ENCODE peak calls at places on chromosome 7, in six cellular contexts. P, L, D, R, I and A are unnamed samples.
A peak's percentile ranks its signal among the peaks of the same experiment; 100 is the strongest.

GRCh38 chr7:32204361-32205018 is 134.3 kb upstream of the PDE1C start:
- DNase-seq in R (peak; percentile 37), D (no peak), P (peak; percentile 89), L (no peak), I (peak; percentile 62), A (no peak)

GRCh38 chr7:1367501-1367900 is 91.8 kb downstream of the MICALL2 start:
- DNase-seq in I (no peak), P (no peak), D (no peak), L (no peak), R (no peak), A (no peak)

GRCh38 chr7:37524056-37524455 is 75.4 kb upstream of the ELMO1 start:
- DNase-seq in P (no peak), I (no peak), D (no peak), L (no peak), R (no peak), A (no peak)

GRCh38 chr7:73451780-73452398 is 18.3 kb downstream of the FZD9 start:
- DNase-seq in R (no peak), P (peak; percentile 57), D (no peak), I (no peak), L (no peak), A (no peak)

GRCh38 chr7:149422065-149422913 is 38.6 kb downstream of the ZNF777 start:
- DNase-seq in L (peak; percentile 89), P (peak; percentile 94), D (peak; percentile 61), I (peak; percentile 31), R (peak; percentile 90), A (peak; percentile 76)

GRCh38 chr7:80680159-80680903 is 41.9 kb downstream of the CD36 start:
- DNase-seq in R (no peak), L (no peak), I (no peak), D (no peak), P (no peak), A (no peak)

GRCh38 chr7:16881809-16882208 is at the start of gene AGR3:
- DNase-seq in D (no peak), L (no peak), P (no peak), I (no peak), R (no peak), A (no peak)

GRCh38 chr7:4484545-4484944 is 197.6 kb upstream of the FOXK1 start:
- DNase-seq in L (no peak), I (no peak), R (no peak), D (no peak), P (no peak), A (no peak)

GRCh38 chr7:47218378-47219176 is 363.3 kb downstream of the TNS3 start:
- DNase-seq in D (no peak), L (no peak), P (no peak), I (no peak), R (no peak), A (no peak)

GRCh38 chr7:37297546-37297945 is 151.1 kb downstream of the ELMO1 start:
- DNase-seq in P (no peak), I (no peak), L (no peak), D (no peak), R (no peak), A (no peak)

GRCh38 chr7:92781117-92781720 is 55.2 kb downstream of the CDK6 start:
- DNase-seq in D (no peak), I (peak; percentile 31), R (no peak), L (no peak), P (peak; percentile 53), A (no peak)

GRCh38 chr7:41503438-41503837 is 199.5 kb downstream of the INHBA start:
- DNase-seq in R (no peak), P (no peak), L (no peak), D (no peak), I (no peak), A (no peak)

GRCh38 chr7:67625257-67625713 is 628.7 kb downstream of the TYW1 start:
- DNase-seq in P (peak; percentile 95), I (peak; percentile 70), D (no peak), R (peak; percentile 26), L (peak; percentile 80), A (no peak)

GRCh38 chr7:18698258-18698734 is 202.7 kb downstream of the HDAC9 start:
- DNase-seq in R (no peak), D (no peak), P (no peak), L (no peak), I (no peak), A (no peak)

GRCh38 chr7:149879801-149880738 is 6.3 kb downstream of the ATP6V0E2 start:
- DNase-seq in I (no peak), P (no peak), D (no peak), L (no peak), R (no peak), A (no peak)

GRCh38 chr7:57642730-57643129 is 192.8 kb downstream of the ZNF716 start:
- DNase-seq in L (no peak), D (no peak), P (no peak), I (no peak), R (no peak), A (no peak)
- H3K9me3 ChIP-seq in L (no peaks in the 10 kb centered on the region), D (no peaks in the 10 kb centered on the region), P (no peaks in the 10 kb centered on the region), I (no peaks in the 10 kb centered on the region), R (no peaks in the 10 kb centered on the region), A (no peaks in the 10 kb centered on the region)

GRCh38 chr7:112533591-112533990 is 52.8 kb downstream of the LSMEM1 start:
- DNase-seq in L (no peak), R (no peak), P (no peak), I (no peak), D (no peak), A (no peak)

GRCh38 chr7:112529486-112529885 is 48.7 kb downstream of the LSMEM1 start:
- DNase-seq in I (no peak), P (no peak), L (no peak), R (no peak), D (no peak), A (no peak)

DNA sequence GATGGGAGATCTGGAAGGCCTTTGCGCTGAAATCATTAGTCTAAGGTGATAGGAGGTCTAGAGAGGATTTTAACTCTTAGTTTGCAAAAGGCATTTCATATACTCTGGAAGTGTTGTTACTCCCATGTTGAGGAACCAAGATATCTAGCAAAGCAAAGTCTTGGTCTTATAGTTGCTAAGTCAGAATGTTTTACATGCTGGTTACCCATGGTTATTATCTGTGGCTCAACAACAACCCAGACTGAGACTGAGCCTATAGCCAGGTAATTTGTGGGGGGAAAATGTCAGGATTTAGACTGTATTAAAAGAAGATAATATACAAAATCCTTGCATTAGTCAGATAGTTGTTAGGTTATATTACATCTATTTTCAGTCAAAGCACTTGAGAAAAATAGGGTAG is 50.9 kb downstream of the LSMEM1 start:
- DNase-seq in R (no peak), L (no peak), I (no peak), P (no peak), D (no peak), A (no peak)
- H3K9me3 ChIP-seq in R (no peaks in the 10 kb centered on the region), L (no peaks in the 10 kb centered on the region), I (no peaks in the 10 kb centered on the region), P (no peaks in the 10 kb centered on the region), D (no peaks in the 10 kb centered on the region), A (no peaks in the 10 kb centered on the region)

DNA sequence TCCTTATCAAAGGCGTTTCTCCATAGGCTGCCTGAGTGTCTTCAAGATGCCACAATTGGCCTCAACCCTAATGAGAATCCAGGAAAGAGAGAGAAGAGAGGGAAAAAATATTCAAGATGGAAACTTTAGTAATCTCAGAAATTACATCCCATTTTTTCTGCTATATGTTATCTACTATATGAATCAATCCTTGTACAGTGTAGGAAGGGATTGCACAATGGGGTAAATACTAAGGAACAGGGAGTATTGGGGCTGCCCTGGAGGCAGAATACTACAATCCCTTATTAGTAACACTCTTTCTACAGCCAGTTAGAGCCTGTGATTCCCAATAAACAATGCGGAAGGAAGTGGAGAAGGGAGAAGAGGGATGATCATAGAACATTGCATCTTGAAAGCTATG is 27.9 kb downstream of the TFPI2 start:
- DNase-seq in P (no peak), L (no peak), R (no peak), D (no peak), I (no peak), A (no peak)
- H3K9me3 ChIP-seq in P (no peaks in the 10 kb centered on the region), L (no peaks in the 10 kb centered on the region), R (no peaks in the 10 kb centered on the region), D (no peaks in the 10 kb centered on the region), I (no peaks in the 10 kb centered on the region), A (no peaks in the 10 kb centered on the region)

GRCh38 chr7:127673902-127674301 is 21.9 kb downstream of the SND1 start:
- DNase-seq in D (no peak), I (no peak), R (no peak), P (no peak), L (no peak), A (no peak)
- H3K9me3 ChIP-seq in D (peaks cover 2% of the 10 kb centered on the region), I (peaks cover 7% of the 10 kb centered on the region), R (no peaks in the 10 kb centered on the region), P (no peaks in the 10 kb centered on the region), L (no peaks in the 10 kb centered on the region), A (peaks cover 4% of the 10 kb centered on the region)

GRCh38 chr7:36185732-36186131 is 32.7 kb downstream of the EEPD1 start:
- DNase-seq in R (no peak), I (no peak), P (no peak), L (no peak), D (no peak), A (no peak)
- H3K9me3 ChIP-seq in R (no peaks in the 10 kb centered on the region), I (no peaks in the 10 kb centered on the region), P (no peaks in the 10 kb centered on the region), L (no peaks in the 10 kb centered on the region), D (no peaks in the 10 kb centered on the region), A (no peaks in the 10 kb centered on the region)

DNA sequence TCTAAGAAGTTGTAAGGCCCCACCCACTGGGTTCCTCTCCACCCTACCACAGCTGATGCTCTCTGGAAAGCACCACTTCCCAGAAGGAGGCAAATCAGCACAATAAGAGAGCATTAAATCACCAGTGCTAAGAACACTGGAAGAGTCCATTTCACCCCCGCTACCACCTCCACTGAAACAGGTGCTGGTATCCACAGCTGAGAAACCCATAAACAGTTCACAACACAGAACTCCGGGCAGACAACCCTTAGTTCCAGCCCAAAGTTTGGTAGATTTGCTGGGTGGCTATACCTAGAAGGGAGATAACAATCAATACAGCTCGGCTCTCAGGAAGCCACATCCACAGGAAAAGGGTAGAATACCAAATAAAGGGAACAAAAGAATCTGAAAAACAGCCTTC is 34.1 kb downstream of the ZNF680 start:
- DNase-seq in P (no peak), D (no peak), I (no peak), R (no peak), L (no peak), A (no peak)
- H3K9me3 ChIP-seq in P (peaks cover 54% of the 10 kb centered on the region), D (peaks cover 37% of the 10 kb centered on the region), I (peaks cover 18% of the 10 kb centered on the region), R (peaks cover 27% of the 10 kb centered on the region), L (peaks cover 74% of the 10 kb centered on the region), A (peaks cover 24% of the 10 kb centered on the region)

GRCh38 chr7:158120313-158120712 is 467.3 kb downstream of the PTPRN2 start:
- DNase-seq in L (no peak), I (no peak), D (no peak), P (no peak), R (no peak), A (no peak)

GRCh38 chr7:158123753-158124152 is 463.9 kb downstream of the PTPRN2 start:
- DNase-seq in R (no peak), P (no peak), D (no peak), I (no peak), L (no peak), A (no peak)

GRCh38 chr7:158121441-158122045 is 466.1 kb downstream of the PTPRN2 start:
- DNase-seq in D (no peak), P (no peak), R (no peak), L (peak; percentile 19), I (no peak), A (no peak)

GRCh38 chr7:158123214-158123613 is 464.4 kb downstream of the PTPRN2 start:
- DNase-seq in P (no peak), R (no peak), L (no peak), I (no peak), D (no peak), A (no peak)

DNA sequence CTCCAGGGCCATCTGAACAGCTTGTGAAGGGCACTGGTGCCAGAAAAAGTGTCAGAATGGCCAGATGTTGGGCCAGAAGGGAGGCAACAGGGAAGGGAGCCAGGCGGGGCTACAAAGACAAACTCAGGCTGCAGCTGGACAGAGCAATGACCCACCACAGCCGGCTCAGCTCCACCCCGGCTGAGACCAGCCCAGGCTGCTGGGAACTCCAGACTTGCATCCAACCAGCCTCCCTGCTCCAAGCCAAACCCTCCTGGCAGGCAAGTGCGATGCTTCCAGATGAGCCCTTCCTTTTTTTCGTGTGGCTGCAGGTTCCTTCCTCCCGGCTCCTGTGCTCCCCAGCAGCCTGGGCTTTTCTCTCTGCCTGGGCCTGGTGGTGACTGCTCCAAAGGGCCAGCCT is 466.9 kb downstream of the PTPRN2 start:
- DNase-seq in P (no peak), I (no peak), D (no peak), R (no peak), L (peak; percentile 43), A (no peak)
- H3K9me3 ChIP-seq in P (peaks cover 23% of the 10 kb centered on the region), I (peaks cover 18% of the 10 kb centered on the region), D (no peaks in the 10 kb centered on the region), R (peaks cover 5% of the 10 kb centered on the region), L (peaks cover 27% of the 10 kb centered on the region), A (no peaks in the 10 kb centered on the region)